ENCODE peak calls at places on chromosomes 7 and 10, in six cellular contexts. One of them, this sample, is unnamed.

GRCh38 chr10:46284286-46285229 is 2.2 kb upstream of the ANTXRL start:
- DNase-seq in PC-9: peak; percentile 77
- DNase-seq in CD4-positive, CD25-positive, alpha-beta regulatory T cell: peak; percentile 78
- DNase-seq in hepatocyte: peak; percentile 93
- DNase-seq in WERI-Rb-1: peak; percentile 95
- DNase-seq in neural progenitor cell: peak; percentile 68
- DNase-seq in this sample: peak; percentile 83

GRCh38 chr10:70950062-70950461 is 61.7 kb upstream of the PCBD1 start:
- DNase-seq in hepatocyte: no peak
- DNase-seq in WERI-Rb-1: no peak
- DNase-seq in PC-9: no peak
- DNase-seq in neural progenitor cell: no peak
- DNase-seq in CD4-positive, CD25-positive, alpha-beta regulatory T cell: no peak
- DNase-seq in this sample: no peak

GRCh38 chr7:24828871-24829661 is 71.8 kb upstream of the GSDME start:
- DNase-seq in neural progenitor cell: no peak
- DNase-seq in CD4-positive, CD25-positive, alpha-beta regulatory T cell: no peak
- DNase-seq in hepatocyte: peak; percentile 17
- DNase-seq in WERI-Rb-1: no peak
- DNase-seq in PC-9: no peak
- DNase-seq in this sample: no peak

GRCh38 chr10:77249901-77250459 is 387.6 kb downstream of the KCNMA1 start:
- DNase-seq in hepatocyte: no peak
- DNase-seq in WERI-Rb-1: no peak
- DNase-seq in neural progenitor cell: no peak
- DNase-seq in CD4-positive, CD25-positive, alpha-beta regulatory T cell: no peak
- DNase-seq in PC-9: peak; percentile 35
- DNase-seq in this sample: no peak

GRCh38 chr10:50393784-50394183 is 142.5 kb upstream of the ASAH2 start:
- DNase-seq in PC-9: peak; percentile 52
- DNase-seq in hepatocyte: peak; percentile 71
- DNase-seq in neural progenitor cell: no peak
- DNase-seq in CD4-positive, CD25-positive, alpha-beta regulatory T cell: no peak
- DNase-seq in WERI-Rb-1: no peak
- DNase-seq in this sample: no peak

GRCh38 chr7:20831976-20832375 is 45.3 kb upstream of the SP8 start:
- DNase-seq in neural progenitor cell: peak; percentile 25
- DNase-seq in PC-9: no peak
- DNase-seq in WERI-Rb-1: no peak
- DNase-seq in hepatocyte: no peak
- DNase-seq in CD4-positive, CD25-positive, alpha-beta regulatory T cell: no peak
- DNase-seq in this sample: no peak

GRCh38 chr7:111735661-111736323 is 173.5 kb upstream of the IMMP2L start:
- DNase-seq in hepatocyte: peak; percentile 82
- DNase-seq in neural progenitor cell: peak; percentile 76
- DNase-seq in CD4-positive, CD25-positive, alpha-beta regulatory T cell: peak; percentile 25
- DNase-seq in WERI-Rb-1: peak; percentile 56
- DNase-seq in PC-9: peak; percentile 56
- DNase-seq in this sample: no peak

GRCh38 chr10:132688580-132689420 is 97.1 kb downstream of the NKX6-2 start:
- DNase-seq in hepatocyte: no peak
- DNase-seq in CD4-positive, CD25-positive, alpha-beta regulatory T cell: no peak
- DNase-seq in PC-9: no peak
- DNase-seq in neural progenitor cell: no peak
- DNase-seq in WERI-Rb-1: no peak
- DNase-seq in this sample: no peak

GRCh38 chr7:149194799-149195179 is 557 bp upstream of the ZNF282 start:
- DNase-seq in WERI-Rb-1: no peak
- DNase-seq in PC-9: no peak
- DNase-seq in CD4-positive, CD25-positive, alpha-beta regulatory T cell: no peak
- DNase-seq in neural progenitor cell: no peak
- DNase-seq in hepatocyte: no peak
- DNase-seq in this sample: no peak

GRCh38 chr7:36032362-36032818 is 120.7 kb upstream of the EEPD1 start:
- DNase-seq in hepatocyte: no peak
- DNase-seq in neural progenitor cell: no peak
- DNase-seq in CD4-positive, CD25-positive, alpha-beta regulatory T cell: no peak
- DNase-seq in WERI-Rb-1: no peak
- DNase-seq in PC-9: peak; percentile 81
- DNase-seq in this sample: no peak

GRCh38 chr10:119713744-119714483 is 11.9 kb upstream of the INPP5F start:
- DNase-seq in PC-9: no peak
- DNase-seq in neural progenitor cell: no peak
- DNase-seq in CD4-positive, CD25-positive, alpha-beta regulatory T cell: no peak
- DNase-seq in hepatocyte: no peak
- DNase-seq in WERI-Rb-1: peak; percentile 50
- DNase-seq in this sample: no peak

GRCh38 chr7:122155566-122155965 is 11.5 kb upstream of the AASS start:
- DNase-seq in CD4-positive, CD25-positive, alpha-beta regulatory T cell: no peak
- DNase-seq in PC-9: no peak
- DNase-seq in WERI-Rb-1: no peak
- DNase-seq in hepatocyte: no peak
- DNase-seq in neural progenitor cell: no peak
- DNase-seq in this sample: no peak

GRCh38 chr7:23476286-23477169 is 6.2 kb upstream of the IGF2BP3 start:
- DNase-seq in hepatocyte: no peak
- DNase-seq in PC-9: no peak
- DNase-seq in CD4-positive, CD25-positive, alpha-beta regulatory T cell: no peak
- DNase-seq in neural progenitor cell: no peak
- DNase-seq in WERI-Rb-1: peak; percentile 19
- DNase-seq in this sample: no peak

GRCh38 chr10:124653811-124654651 is 90.1 kb downstream of the FAM53B start:
- DNase-seq in PC-9: no peak
- DNase-seq in WERI-Rb-1: no peak
- DNase-seq in neural progenitor cell: no peak
- DNase-seq in hepatocyte: no peak
- DNase-seq in CD4-positive, CD25-positive, alpha-beta regulatory T cell: no peak
- DNase-seq in this sample: no peak

GRCh38 chr7:82051641-82052040 is 281.8 kb upstream of the HGF start:
- DNase-seq in CD4-positive, CD25-positive, alpha-beta regulatory T cell: no peak
- DNase-seq in WERI-Rb-1: no peak
- DNase-seq in neural progenitor cell: peak; percentile 13
- DNase-seq in PC-9: no peak
- DNase-seq in hepatocyte: no peak
- DNase-seq in this sample: no peak

DNA sequence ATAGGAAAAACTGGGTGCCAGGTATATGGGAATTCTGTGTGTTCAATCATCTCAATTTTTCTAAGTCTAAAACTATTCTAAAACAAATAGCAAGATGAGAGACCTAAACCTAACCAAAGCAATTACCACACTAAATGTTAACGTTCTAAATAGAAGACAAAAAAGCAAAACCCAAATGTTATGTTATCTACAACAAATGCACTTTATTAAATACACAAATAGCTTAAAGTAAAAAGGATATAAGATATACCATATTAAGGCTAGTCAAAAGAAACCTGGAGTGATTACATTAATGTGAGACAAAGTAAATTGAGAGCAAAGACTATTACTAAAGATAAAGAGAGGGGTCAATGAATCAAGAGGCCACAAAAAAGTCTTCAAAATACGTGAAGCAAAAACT is 81.4 kb downstream of the LARP4B start:
- DNase-seq in neural progenitor cell: no peak
- DNase-seq in PC-9: no peak
- DNase-seq in hepatocyte: no peak
- DNase-seq in CD4-positive, CD25-positive, alpha-beta regulatory T cell: no peak
- DNase-seq in WERI-Rb-1: no peak
- DNase-seq in this sample: no peak
- H3K36me3 ChIP-seq in neural progenitor cell: peaks cover 7% of the 10 kb centered on the region
- H3K36me3 ChIP-seq in PC-9: peaks cover 2% of the 10 kb centered on the region
- H3K36me3 ChIP-seq in hepatocyte: no peaks in the 10 kb centered on the region
- H3K36me3 ChIP-seq in CD4-positive, CD25-positive, alpha-beta regulatory T cell: peaks cover 61% of the 10 kb centered on the region
- H3K36me3 ChIP-seq in WERI-Rb-1: no peaks in the 10 kb centered on the region
- H3K36me3 ChIP-seq in this sample: no peaks in the 10 kb centered on the region

GRCh38 chr7:130940907-130941306 is 206.9 kb upstream of the KLF14 start:
- DNase-seq in CD4-positive, CD25-positive, alpha-beta regulatory T cell: no peak
- DNase-seq in WERI-Rb-1: no peak
- DNase-seq in neural progenitor cell: no peak
- DNase-seq in PC-9: no peak
- DNase-seq in hepatocyte: no peak
- DNase-seq in this sample: no peak
- H3K36me3 ChIP-seq in CD4-positive, CD25-positive, alpha-beta regulatory T cell: peaks cover 28% of the 10 kb centered on the region
- H3K36me3 ChIP-seq in WERI-Rb-1: no peaks in the 10 kb centered on the region
- H3K36me3 ChIP-seq in neural progenitor cell: no peaks in the 10 kb centered on the region
- H3K36me3 ChIP-seq in PC-9: peaks cover 35% of the 10 kb centered on the region
- H3K36me3 ChIP-seq in hepatocyte: no peaks in the 10 kb centered on the region
- H3K36me3 ChIP-seq in this sample: no peaks in the 10 kb centered on the region

GRCh38 chr7:155669717-155670505 is 25.4 kb downstream of the RBM33 start:
- DNase-seq in hepatocyte: no peak
- DNase-seq in PC-9: no peak
- DNase-seq in CD4-positive, CD25-positive, alpha-beta regulatory T cell: no peak
- DNase-seq in neural progenitor cell: no peak
- DNase-seq in WERI-Rb-1: no peak
- DNase-seq in this sample: no peak
- H3K36me3 ChIP-seq in hepatocyte: no peaks in the 10 kb centered on the region
- H3K36me3 ChIP-seq in PC-9: peaks cover 15% of the 10 kb centered on the region
- H3K36me3 ChIP-seq in CD4-positive, CD25-positive, alpha-beta regulatory T cell: peaks cover 30% of the 10 kb centered on the region
- H3K36me3 ChIP-seq in neural progenitor cell: no peaks in the 10 kb centered on the region
- H3K36me3 ChIP-seq in WERI-Rb-1: peaks cover 27% of the 10 kb centered on the region
- H3K36me3 ChIP-seq in this sample: peaks cover 4% of the 10 kb centered on the region

GRCh38 chr10:80064120-80064886 is 14.2 kb upstream of the TMEM254 start:
- DNase-seq in PC-9: no peak
- DNase-seq in hepatocyte: no peak
- DNase-seq in WERI-Rb-1: no peak
- DNase-seq in neural progenitor cell: no peak
- DNase-seq in CD4-positive, CD25-positive, alpha-beta regulatory T cell: no peak
- DNase-seq in this sample: no peak
- H3K36me3 ChIP-seq in PC-9: no peaks in the 10 kb centered on the region
- H3K36me3 ChIP-seq in hepatocyte: no peaks in the 10 kb centered on the region
- H3K36me3 ChIP-seq in WERI-Rb-1: no peaks in the 10 kb centered on the region
- H3K36me3 ChIP-seq in neural progenitor cell: peaks cover 3% of the 10 kb centered on the region
- H3K36me3 ChIP-seq in CD4-positive, CD25-positive, alpha-beta regulatory T cell: no peaks in the 10 kb centered on the region
- H3K36me3 ChIP-seq in this sample: no peaks in the 10 kb centered on the region

GRCh38 chr7:5223646-5224340 is 33.8 kb downstream of the WIPI2 start:
- DNase-seq in neural progenitor cell: no peak
- DNase-seq in hepatocyte: no peak
- DNase-seq in WERI-Rb-1: no peak
- DNase-seq in CD4-positive, CD25-positive, alpha-beta regulatory T cell: no peak
- DNase-seq in PC-9: no peak
- DNase-seq in this sample: no peak

GRCh38 chr7:5226921-5227785 is 37.1 kb downstream of the WIPI2 start:
- DNase-seq in WERI-Rb-1: no peak
- DNase-seq in CD4-positive, CD25-positive, alpha-beta regulatory T cell: no peak
- DNase-seq in hepatocyte: no peak
- DNase-seq in neural progenitor cell: no peak
- DNase-seq in PC-9: no peak
- DNase-seq in this sample: no peak

GRCh38 chr7:5218564-5219360 is 28.7 kb downstream of the WIPI2 start:
- DNase-seq in hepatocyte: peak; percentile 38
- DNase-seq in WERI-Rb-1: no peak
- DNase-seq in CD4-positive, CD25-positive, alpha-beta regulatory T cell: no peak
- DNase-seq in neural progenitor cell: no peak
- DNase-seq in PC-9: no peak
- DNase-seq in this sample: no peak

GRCh38 chr7:5225616-5226290 is 35.7 kb downstream of the WIPI2 start:
- DNase-seq in hepatocyte: no peak
- DNase-seq in PC-9: no peak
- DNase-seq in CD4-positive, CD25-positive, alpha-beta regulatory T cell: no peak
- DNase-seq in neural progenitor cell: no peak
- DNase-seq in WERI-Rb-1: no peak
- DNase-seq in this sample: peak; percentile 34

DNA sequence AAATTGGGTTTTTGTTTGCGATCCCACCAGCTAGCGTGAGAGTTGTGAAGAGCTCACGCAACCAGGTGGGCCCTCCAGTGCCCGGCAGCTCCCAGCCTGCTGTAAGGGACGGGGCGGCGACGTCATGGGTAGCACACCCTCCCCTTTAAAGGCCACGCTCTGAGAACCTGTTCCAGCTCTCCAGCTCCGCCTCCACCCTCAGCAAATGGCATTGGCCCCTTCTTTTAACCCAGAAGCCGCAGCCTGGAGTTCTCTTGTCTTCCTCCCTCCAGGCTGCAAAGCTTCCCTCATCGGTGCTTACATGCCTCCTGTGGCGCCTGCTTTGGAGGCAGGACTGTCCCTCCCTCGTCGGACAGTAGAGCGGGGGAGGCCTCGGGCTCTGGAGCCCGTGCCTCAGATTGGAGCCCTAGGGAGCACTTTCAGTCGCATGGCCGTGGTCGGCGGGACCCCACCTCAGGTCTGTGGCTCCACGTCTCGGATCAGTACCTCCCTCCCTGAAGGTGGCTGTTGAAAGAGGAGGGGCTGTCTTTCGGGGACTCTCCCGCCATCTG is 32.9 kb downstream of the WIPI2 start:
- DNase-seq in hepatocyte: peak; percentile 83
- DNase-seq in PC-9: no peak
- DNase-seq in neural progenitor cell: peak; percentile 43
- DNase-seq in CD4-positive, CD25-positive, alpha-beta regulatory T cell: no peak
- DNase-seq in WERI-Rb-1: no peak
- DNase-seq in this sample: no peak
- H3K36me3 ChIP-seq in hepatocyte: no peaks in the 10 kb centered on the region
- H3K36me3 ChIP-seq in PC-9: peaks cover 17% of the 10 kb centered on the region
- H3K36me3 ChIP-seq in neural progenitor cell: peaks cover 3% of the 10 kb centered on the region
- H3K36me3 ChIP-seq in CD4-positive, CD25-positive, alpha-beta regulatory T cell: peaks cover 90% of the 10 kb centered on the region
- H3K36me3 ChIP-seq in WERI-Rb-1: peaks cover 85% of the 10 kb centered on the region
- H3K36me3 ChIP-seq in this sample: peaks cover 34% of the 10 kb centered on the region

GRCh38 chr7:73461782-73462285 is 28.3 kb downstream of the FZD9 start:
- DNase-seq in hepatocyte: no peak
- DNase-seq in PC-9: no peak
- DNase-seq in WERI-Rb-1: no peak
- DNase-seq in CD4-positive, CD25-positive, alpha-beta regulatory T cell: no peak
- DNase-seq in neural progenitor cell: no peak
- DNase-seq in this sample: no peak
- H3K36me3 ChIP-seq in hepatocyte: no peaks in the 10 kb centered on the region
- H3K36me3 ChIP-seq in PC-9: peaks cover 48% of the 10 kb centered on the region
- H3K36me3 ChIP-seq in WERI-Rb-1: peaks cover 97% of the 10 kb centered on the region
- H3K36me3 ChIP-seq in CD4-positive, CD25-positive, alpha-beta regulatory T cell: peaks cover 90% of the 10 kb centered on the region
- H3K36me3 ChIP-seq in neural progenitor cell: peaks cover 29% of the 10 kb centered on the region
- H3K36me3 ChIP-seq in this sample: peaks cover 27% of the 10 kb centered on the region

This sample was measured in pancreas.